ENCODE peak calls at places on chromosomes 1 and 21, in five cellular contexts. Q is posterior vena cava; A is stimulated activated CD4-positive, alpha-beta T cell treated with anti-CD3 and anti-CD28 coated beads, Interleukin-12 subunit alpha, Interleukin-12 subunit beta, amount 100 ng/mL, for 4 hours; U is D721Med; Y is choroid plexus epithelial cell. M is an unnamed sample.

GRCh38 chr1:174276087-174276486 is 116.8 kb downstream of the RABGAP1L start:
- DNase-seq in Y (no peak), U (no peak), Q (no peak), A (no peak), M (no peak)

GRCh38 chr1:41545996-41546938 is 61.8 kb upstream of the EDN2 start:
- DNase-seq in A (no peak), U (no peak), Y (peak), Q (peak), M (no peak)

GRCh38 chr1:227884370-227885134 is 63.2 kb downstream of the WNT9A start:
- DNase-seq in Y (no peak), U (peak), A (no peak), Q (peak), M (peak)

GRCh38 chr1:84598846-84599741 is 24.9 kb upstream of the CTBS start:
- DNase-seq in A (no peak), U (no peak), Y (peak), Q (no peak), M (no peak)

GRCh38 chr1:67889466-67889865 is 56.2 kb upstream of the GNG12 start:
- DNase-seq in Q (no peak), U (no peak), Y (no peak), A (no peak), M (no peak)

GRCh38 chr1:53372501-53372951 is 44.7 kb upstream of the LRP8 start:
- DNase-seq in U (no peak), Y (no peak), Q (peak), A (no peak), M (no peak)

GRCh38 chr1:93614550-93615200 is 67.0 kb downstream of the BCAR3 start:
- DNase-seq in Y (no peak), Q (no peak), U (no peak), A (no peak), M (no peak)

GRCh38 chr21:45420061-45420521 is 15.1 kb downstream of the COL18A1 start:
- DNase-seq in U (no peak), A (no peak), Q (peak), Y (no peak), M (peak)

GRCh38 chr1:84847253-84848247 is 45.5 kb downstream of the LPAR3 start:
- DNase-seq in Y (peak), Q (peak), A (no peak), U (no peak), M (peak)

GRCh38 chr1:14606632-14607031 is 8.1 kb downstream of the KAZN start:
- DNase-seq in A (no peak), Q (no peak), U (no peak), Y (no peak), M (no peak)

GRCh38 chr1:30868833-30869435 is 39.6 kb downstream of the SDC3 start:
- DNase-seq in Y (no peak), A (no peak), U (no peak), Q (no peak), M (no peak)

GRCh38 chr1:59375321-59376220 is 78.7 kb downstream of the FGGY start:
- DNase-seq in U (no peak), A (no peak), Y (peak), Q (no peak), M (no peak)

GRCh38 chr1:6256640-6257039 is 4.3 kb downstream of the GPR153 start:
- DNase-seq in A (no peak), Q (no peak), U (no peak), Y (no peak), M (no peak)

GRCh38 chr1:45876000-45876399 is 72.6 kb downstream of the MAST2 start:
- DNase-seq in U (no peak), A (no peak), Q (no peak), Y (no peak), M (no peak)

GRCh38 chr1:88655685-88656299 is 28.3 kb upstream of the PKN2 start:
- DNase-seq in A (no peak), Y (peak), Q (no peak), U (no peak), M (no peak)

GRCh38 chr1:211722277-211723175 is 47.1 kb upstream of the NEK2 start:
- DNase-seq in Q (no peak), U (no peak), Y (no peak), A (no peak), M (no peak)

GRCh38 chr1:161486806-161487482 is 18.3 kb upstream of the FCGR2A start:
- DNase-seq in U (peak), A (peak), Q (no peak), Y (peak), M (no peak)

GRCh38 chr1:156114919-156115513 is 505 bp downstream of the LMNA start:
- DNase-seq in Y (no peak), A (no peak), Q (peak), U (no peak), M (no peak)

GRCh38 chr21:42377211-42377950 is 11.0 kb upstream of the TFF1 start:
- DNase-seq in Q (peak), A (no peak), Y (no peak), U (no peak), M (no peak)

GRCh38 chr1:181551249-181551648 is 67.9 kb downstream of the CACNA1E start:
- DNase-seq in A (no peak), U (no peak), Y (no peak), Q (no peak), M (peak)

GRCh38 chr1:7223334-7224080 is 438.3 kb downstream of the CAMTA1 start:
- DNase-seq in U (no peak), Q (no peak), Y (peak), A (no peak), M (no peak)

GRCh38 chr1:108830119-108831008 is 26.5 kb downstream of the AKNAD1 start:
- DNase-seq in Y (peak), U (no peak), A (no peak), Q (peak), M (peak)